ENCODE peak calls at places on chromosomes 16 and 17, in six cellular contexts. R is activated T-helper 1 cell treated with Interleukin-2 at 50 U/mL for 16 hours; U is stimulated activated CD4-positive, alpha-beta T cell treated with anti-CD3 and anti-CD28 coated beads, Interleukin-1b, Interleukin-23, amount 100 ng/mL, for 4 hours; B is NCI-H1092 treated with DMSO at 0.1 percent for 48 hours; X is DMS153; T is T-helper 2 cell. D is an unnamed sample.

GRCh38 chr17:41773190-41773588 is 13.3 kb downstream of the JUP start:
- DNase-seq in R (no peak), U (no peak), B (peak), X (no peak), T (no peak), D (no peak)

GRCh38 chr16:88447881-88448280 is 5.2 kb upstream of the ZFPM1 start:
- DNase-seq in R (no peak), U (no peak), B (no peak), X (no peak), T (no peak), D (no peak)

GRCh38 chr16:82470506-82471196 is 156.1 kb upstream of the CDH13 start:
- DNase-seq in R (no peak), U (no peak), B (no peak), X (no peak), T (no peak), D (no peak)

GRCh38 chr17:51371732-51372151 is 111.4 kb downstream of the UTP18 start:
- DNase-seq in R (no peak), U (no peak), B (peak), X (peak), T (no peak), D (peak)

GRCh38 chr17:64028874-64029464 is 8.5 kb upstream of the ICAM2 start:
- DNase-seq in R (peak), U (peak), B (peak), X (no peak), T (peak), D (peak)

GRCh38 chr17:7064248-7064647 is 15.8 kb downstream of the CLEC10A start:
- DNase-seq in R (no peak), U (no peak), B (no peak), X (no peak), T (no peak), D (no peak)

GRCh38 chr17:68627956-68628355 is 26.8 kb upstream of the FAM20A start:
- DNase-seq in R (no peak), U (no peak), B (no peak), X (no peak), T (no peak), D (no peak)

GRCh38 chr17:79476074-79476473 is 134.8 kb downstream of the RBFOX3 start:
- DNase-seq in R (no peak), U (no peak), B (no peak), X (no peak), T (no peak), D (no peak)

GRCh38 chr16:85956426-85956825 is 57.5 kb downstream of the IRF8 start:
- DNase-seq in R (no peak), U (no peak), B (no peak), X (no peak), T (no peak), D (no peak)

GRCh38 chr16:86960266-86960665 is 356.9 kb downstream of the C16orf95 start:
- DNase-seq in R (no peak), U (no peak), B (no peak), X (no peak), T (no peak), D (no peak)

D was measured in NCI-H2029 treated with DMSO at 0.1 percent for 48 hours.